ENCODE peak calls at places on chromosomes 7 and 10, in four cellular contexts. One of them, this sample, is unnamed.
A peak's percentile ranks its signal among the peaks of the same experiment; 100 is the strongest.

GRCh38 chr7:51222916-51223315 is 93.7 kb downstream of the COBL start:
- DNase-seq in IMR-90: no peak
- DNase-seq in A549: no peak
- DNase-seq in K562: no peak
- DNase-seq in this sample: no peak

GRCh38 chr7:41641006-41641714 is 61.7 kb downstream of the INHBA start:
- DNase-seq in IMR-90: peak; percentile 23
- DNase-seq in A549: no peak
- DNase-seq in K562: no peak
- DNase-seq in this sample: no peak

GRCh38 chr7:27251513-27252306 is 9.1 kb downstream of the EVX1 start:
- DNase-seq in IMR-90: no peak
- DNase-seq in A549: no peak
- DNase-seq in K562: no peak
- DNase-seq in this sample: no peak

GRCh38 chr7:47295606-47296005 is 286.3 kb downstream of the TNS3 start:
- DNase-seq in IMR-90: no peak
- DNase-seq in A549: no peak
- DNase-seq in K562: no peak
- DNase-seq in this sample: no peak

GRCh38 chr10:36534471-36535002 is 590.9 kb upstream of the ANKRD30A start:
- DNase-seq in IMR-90: peak; percentile 95
- DNase-seq in A549: peak; percentile 3
- DNase-seq in K562: no peak
- DNase-seq in this sample: no peak

GRCh38 chr10:72502581-72502980 is 123.3 kb downstream of the MICU1 start:
- DNase-seq in IMR-90: peak; percentile 44
- DNase-seq in A549: no peak
- DNase-seq in K562: no peak
- DNase-seq in this sample: no peak

GRCh38 chr10:129416136-129416530 is 50.9 kb upstream of the MGMT start:
- DNase-seq in IMR-90: no peak
- DNase-seq in A549: no peak
- DNase-seq in K562: no peak
- DNase-seq in this sample: no peak

GRCh38 chr7:47458057-47458456 is 123.9 kb downstream of the TNS3 start:
- DNase-seq in IMR-90: peak; percentile 99
- DNase-seq in A549: no peak
- DNase-seq in K562: no peak
- DNase-seq in this sample: no peak

GRCh38 chr10:116741391-116742351 is 695 bp downstream of the HSPA12A start:
- DNase-seq in IMR-90: no peak
- DNase-seq in A549: no peak
- DNase-seq in K562: peak; percentile 27
- DNase-seq in this sample: no peak

GRCh38 chr7:93159490-93159889 is 11.3 kb upstream of the SAMD9L start:
- DNase-seq in IMR-90: peak; percentile 48
- DNase-seq in A549: no peak
- DNase-seq in K562: no peak
- DNase-seq in this sample: no peak

GRCh38 chr7:93164766-93165165 is 16.6 kb upstream of the SAMD9L start:
- DNase-seq in IMR-90: no peak
- DNase-seq in A549: no peak
- DNase-seq in K562: no peak
- DNase-seq in this sample: no peak

GRCh38 chr7:93160410-93160809 is 12.2 kb upstream of the SAMD9L start:
- DNase-seq in IMR-90: peak; percentile 30
- DNase-seq in A549: no peak
- DNase-seq in K562: no peak
- DNase-seq in this sample: no peak

GRCh38 chr7:93161181-93161762 is 13.1 kb upstream of the SAMD9L start:
- DNase-seq in IMR-90: no peak
- DNase-seq in A549: no peak
- DNase-seq in K562: no peak
- DNase-seq in this sample: no peak

DNA sequence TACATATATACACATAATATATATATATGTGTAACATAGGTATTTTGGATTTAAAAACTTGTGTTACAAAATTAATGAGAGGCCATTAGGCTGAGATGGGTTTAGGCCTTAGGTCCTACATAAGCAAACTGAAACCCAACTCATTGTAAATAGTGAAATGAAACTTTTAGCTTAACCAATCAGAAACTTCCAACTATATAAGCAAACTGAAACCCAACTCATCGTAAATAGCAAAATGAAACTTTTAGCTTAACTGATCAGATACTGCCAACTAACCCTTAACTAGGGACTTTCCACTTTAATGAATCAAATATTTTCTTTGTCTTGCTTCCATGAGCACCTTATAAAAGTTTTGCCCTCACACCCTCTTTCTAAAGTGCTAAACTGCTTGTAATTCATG is 17.3 kb upstream of the SAMD9L start:
- DNase-seq in IMR-90: peak; percentile 39
- DNase-seq in A549: no peak
- DNase-seq in K562: no peak
- DNase-seq in this sample: peak; percentile 77
- TF ChIP-seq ELK1 in IMR-90: no peak
- TF ChIP-seq ELK1 in A549: no peak
- TF ChIP-seq ELK1 in K562: no peak
- TF ChIP-seq ELK1 in this sample: no peak

DNA sequence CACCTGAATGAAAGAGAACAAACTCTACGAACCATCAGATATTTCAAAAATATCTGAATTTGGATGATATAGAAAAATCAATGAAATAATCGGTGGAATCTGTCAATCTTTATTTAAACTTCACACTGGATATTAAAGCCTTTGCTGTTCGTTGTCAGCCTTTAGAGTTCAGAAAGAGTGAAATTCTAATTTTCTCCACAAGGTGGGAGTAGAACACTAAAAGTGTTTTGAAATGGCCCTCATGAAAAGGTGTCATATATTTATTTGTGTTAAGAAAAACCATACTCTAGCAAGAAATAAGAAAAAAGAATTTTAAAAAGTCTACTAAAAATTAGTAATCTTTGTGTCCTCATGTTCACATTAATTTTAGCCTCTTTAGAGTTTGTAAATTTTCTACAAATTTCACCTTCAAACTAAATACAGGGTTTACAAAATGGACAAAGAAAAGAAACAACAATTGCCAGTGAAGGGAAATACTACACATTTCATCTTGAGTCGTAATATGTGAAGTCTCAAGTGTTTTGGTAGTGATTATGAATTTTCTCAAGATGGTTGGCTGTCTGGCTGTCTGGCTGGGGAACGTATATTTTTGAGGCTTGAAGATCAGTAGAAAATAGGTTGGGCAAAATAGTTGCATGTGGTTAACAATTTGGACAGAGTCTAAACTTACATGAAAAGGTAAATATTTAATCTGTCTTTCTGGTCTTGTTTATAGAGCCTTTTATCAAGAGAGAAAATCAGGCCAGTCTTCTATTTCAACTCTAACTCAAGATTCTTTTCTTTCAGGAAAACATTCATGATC is 43.7 kb downstream of the DNAJB9 start:
- DNase-seq in IMR-90: peak; percentile 25
- DNase-seq in A549: peak; percentile 27
- DNase-seq in K562: peak; percentile 75
- DNase-seq in this sample: no peak
- TF ChIP-seq ELK1 in IMR-90: no peak
- TF ChIP-seq ELK1 in A549: no peak
- TF ChIP-seq ELK1 in K562: no peak
- TF ChIP-seq ELK1 in this sample: no peak

GRCh38 chr7:150979706-150980390 is 1.7 kb upstream of the KCNH2 start:
- DNase-seq in IMR-90: no peak
- DNase-seq in A549: peak; percentile 34
- DNase-seq in K562: no peak
- DNase-seq in this sample: no peak
- TF ChIP-seq ELK1 in IMR-90: no peak
- TF ChIP-seq ELK1 in A549: no peak
- TF ChIP-seq ELK1 in K562: no peak
- TF ChIP-seq ELK1 in this sample: no peak

GRCh38 chr7:151964951-151965350 is 8.7 kb downstream of the GALNTL5 start:
- DNase-seq in IMR-90: no peak
- DNase-seq in A549: no peak
- DNase-seq in K562: no peak
- DNase-seq in this sample: no peak
- TF ChIP-seq ELK1 in IMR-90: no peak
- TF ChIP-seq ELK1 in A549: no peak
- TF ChIP-seq ELK1 in K562: no peak
- TF ChIP-seq ELK1 in this sample: no peak

DNA sequence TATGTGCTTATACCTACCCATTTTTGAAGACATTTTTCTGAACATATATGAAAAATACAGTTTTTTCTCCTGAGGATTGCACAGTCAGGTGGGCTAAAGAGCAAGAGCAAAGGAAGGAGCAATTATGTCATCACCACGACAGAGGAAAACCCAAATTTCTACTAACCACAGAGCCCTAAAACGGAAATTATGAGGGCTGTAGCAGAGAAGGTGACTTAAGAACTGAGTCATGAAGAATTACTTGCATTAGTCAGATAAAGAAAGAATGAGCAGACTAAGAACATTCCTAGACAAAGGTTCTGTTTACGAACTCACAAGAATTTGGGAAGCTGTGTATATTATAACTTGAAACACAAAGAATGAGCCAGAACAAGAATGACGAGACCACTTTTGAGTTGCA is 974.4 kb downstream of the NXPH1 start:
- DNase-seq in IMR-90: no peak
- DNase-seq in A549: no peak
- DNase-seq in K562: no peak
- DNase-seq in this sample: no peak
- TF ChIP-seq ELK1 in IMR-90: no peak
- TF ChIP-seq ELK1 in A549: no peak
- TF ChIP-seq ELK1 in K562: no peak
- TF ChIP-seq ELK1 in this sample: no peak

DNA sequence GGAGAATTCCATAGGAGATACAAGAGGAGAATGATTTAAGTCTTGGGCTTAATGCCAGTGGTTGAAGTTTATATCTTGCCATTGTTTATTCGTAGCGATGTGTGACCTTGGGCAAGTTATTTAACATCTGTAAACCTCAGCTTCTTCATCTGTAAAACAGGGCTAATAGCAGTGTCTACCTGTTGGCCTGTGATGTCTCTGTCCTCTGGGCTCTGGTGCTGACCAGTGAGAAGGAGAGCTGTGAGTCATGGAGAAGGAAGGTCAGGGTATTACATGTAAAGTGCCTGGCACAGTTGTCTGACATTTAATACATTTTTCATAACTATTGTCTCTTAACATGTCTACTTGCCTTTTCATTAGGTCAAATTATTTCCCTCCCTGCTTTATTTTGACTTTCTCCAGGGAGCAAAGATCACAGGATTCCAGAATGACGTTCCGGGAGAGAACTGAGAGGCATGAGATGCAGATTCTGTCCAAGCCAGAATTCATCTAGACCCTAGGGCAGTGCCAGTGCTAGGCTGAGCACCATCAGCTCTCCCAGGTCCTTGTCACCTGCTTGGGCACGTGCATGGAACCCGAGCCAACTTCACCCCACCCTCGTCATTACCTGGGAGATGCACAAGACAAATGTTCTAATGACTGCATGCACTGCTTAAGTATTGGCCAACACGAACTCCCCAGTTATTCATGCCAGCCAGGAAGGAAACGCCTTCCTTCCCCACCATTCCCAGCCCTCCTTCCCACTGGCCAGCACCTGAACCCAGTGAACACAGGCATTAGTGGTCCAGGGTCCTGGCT is 187.9 kb downstream of the DPY19L1 start:
- DNase-seq in IMR-90: no peak
- DNase-seq in A549: peak; percentile 27
- DNase-seq in K562: no peak
- DNase-seq in this sample: no peak
- TF ChIP-seq ELK1 in IMR-90: no peak
- TF ChIP-seq ELK1 in A549: no peak
- TF ChIP-seq ELK1 in K562: no peak
- TF ChIP-seq ELK1 in this sample: no peak

GRCh38 chr10:113303747-113304146 is 249.1 kb upstream of the HABP2 start:
- DNase-seq in IMR-90: peak; percentile 12
- DNase-seq in A549: no peak
- DNase-seq in K562: no peak
- DNase-seq in this sample: no peak
- TF ChIP-seq ELK1 in IMR-90: no peak
- TF ChIP-seq ELK1 in A549: no peak
- TF ChIP-seq ELK1 in K562: no peak
- TF ChIP-seq ELK1 in this sample: no peak

GRCh38 chr10:100881552-100882250 is 31.1 kb upstream of the SLF2 start:
- DNase-seq in IMR-90: no peak
- DNase-seq in A549: no peak
- DNase-seq in K562: no peak
- DNase-seq in this sample: no peak

GRCh38 chr10:100882251-100882643 is 30.5 kb upstream of the SLF2 start:
- DNase-seq in IMR-90: no peak
- DNase-seq in A549: no peak
- DNase-seq in K562: no peak
- DNase-seq in this sample: no peak

GRCh38 chr10:100877451-100877850 is 35.3 kb upstream of the SLF2 start:
- DNase-seq in IMR-90: no peak
- DNase-seq in A549: no peak
- DNase-seq in K562: no peak
- DNase-seq in this sample: no peak

GRCh38 chr10:100878291-100878910 is 34.4 kb upstream of the SLF2 start:
- DNase-seq in IMR-90: peak; percentile 77
- DNase-seq in A549: peak; percentile 92
- DNase-seq in K562: peak; percentile 55
- DNase-seq in this sample: no peak

DNA sequence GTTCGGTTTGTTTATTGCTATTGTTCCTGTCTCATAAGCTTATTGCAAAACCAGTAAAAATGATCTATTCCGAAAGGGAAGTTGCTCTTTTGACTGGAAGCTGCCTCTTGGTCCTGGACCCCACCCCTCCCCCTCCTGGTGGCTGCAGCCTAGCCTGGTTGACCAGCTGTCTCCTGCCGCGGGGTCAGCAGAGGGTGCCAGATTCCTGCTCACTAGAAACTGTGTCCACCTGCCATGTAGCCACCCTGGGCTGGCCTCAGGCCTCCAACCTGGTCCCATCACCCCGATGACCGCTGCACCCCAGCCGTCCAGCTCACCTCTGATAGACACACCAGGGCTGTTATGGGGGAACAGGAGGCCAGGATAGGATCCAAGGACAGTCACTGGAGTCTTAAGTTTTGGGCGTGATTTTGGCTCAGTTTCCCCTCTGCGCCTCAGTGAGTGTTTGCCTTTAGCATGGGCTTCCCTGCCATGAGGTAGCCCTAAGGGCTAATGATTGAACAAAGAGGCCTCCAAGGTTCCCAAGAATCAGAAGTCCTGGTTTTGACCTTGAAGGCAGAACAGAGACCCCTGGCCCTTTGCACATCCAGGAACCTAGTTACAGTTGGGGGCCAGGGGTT is 32.9 kb upstream of the SLF2 start:
- DNase-seq in IMR-90: no peak
- DNase-seq in A549: no peak
- DNase-seq in K562: peak; percentile 27
- DNase-seq in this sample: no peak
- TF ChIP-seq ELK1 in IMR-90: no peak
- TF ChIP-seq ELK1 in A549: no peak
- TF ChIP-seq ELK1 in K562: no peak
- TF ChIP-seq ELK1 in this sample: no peak

DNA sequence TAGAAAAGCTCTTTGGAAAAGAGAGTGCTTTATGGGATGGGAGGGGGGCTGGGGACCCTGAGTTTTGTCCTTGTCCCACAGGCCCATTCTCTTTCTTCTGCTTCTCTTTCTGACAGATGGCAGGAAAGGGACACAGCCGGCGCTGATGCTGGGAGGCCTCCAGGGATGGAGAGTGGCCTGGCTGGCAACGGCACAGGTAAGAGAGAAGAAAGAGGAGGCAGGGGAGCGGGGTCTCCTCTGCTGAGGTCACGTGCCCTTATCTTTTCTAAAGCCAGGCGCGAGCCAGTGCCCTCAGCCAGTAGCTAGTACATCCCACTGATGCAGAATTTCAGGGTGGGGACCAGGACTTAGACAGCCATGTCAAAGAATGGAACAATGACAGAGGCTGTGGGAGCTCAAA is 9.2 kb downstream of the ZNF775 start:
- DNase-seq in IMR-90: no peak
- DNase-seq in A549: no peak
- DNase-seq in K562: no peak
- DNase-seq in this sample: no peak
- TF ChIP-seq ELK1 in IMR-90: no peak
- TF ChIP-seq ELK1 in A549: no peak
- TF ChIP-seq ELK1 in K562: no peak
- TF ChIP-seq ELK1 in this sample: no peak

This sample was measured in GM12878.